ENCODE peak calls at places on chromosomes 2 and 18, in nine cellular contexts. One of them, this sample, is unnamed.

GRCh38 chr2:212832211-212833195 is 293.9 kb upstream of the ERBB4 start:
- DNase-seq in cardiac muscle cell: no peak
- DNase-seq in K562: no peak
- DNase-seq in brain microvascular endothelial cell: no peak
- DNase-seq in A549: no peak
- DNase-seq in A673: no peak
- DNase-seq in coronary artery: no peak
- DNase-seq in PC-3: no peak
- DNase-seq in hepatocyte: no peak
- DNase-seq in this sample: no peak

GRCh38 chr2:133504566-133505505 is 63.4 kb downstream of the NCKAP5 start:
- DNase-seq in cardiac muscle cell: peak
- DNase-seq in K562: no peak
- DNase-seq in brain microvascular endothelial cell: peak
- DNase-seq in A549: peak
- DNase-seq in A673: peak
- DNase-seq in coronary artery: no peak
- DNase-seq in PC-3: peak
- DNase-seq in hepatocyte: no peak
- DNase-seq in this sample: peak

GRCh38 chr2:86781363-86781762 is 9.3 kb downstream of the CD8A start:
- DNase-seq in cardiac muscle cell: no peak
- DNase-seq in K562: no peak
- DNase-seq in brain microvascular endothelial cell: no peak
- DNase-seq in A549: no peak
- DNase-seq in A673: no peak
- DNase-seq in coronary artery: no peak
- DNase-seq in PC-3: no peak
- DNase-seq in hepatocyte: no peak
- DNase-seq in this sample: no peak

GRCh38 chr2:14137643-14138042 is 494.9 kb upstream of the LRATD1 start:
- DNase-seq in cardiac muscle cell: peak
- DNase-seq in K562: no peak
- DNase-seq in brain microvascular endothelial cell: no peak
- DNase-seq in A549: peak
- DNase-seq in A673: no peak
- DNase-seq in coronary artery: no peak
- DNase-seq in PC-3: peak
- DNase-seq in hepatocyte: peak
- DNase-seq in this sample: no peak

GRCh38 chr2:39530423-39530866 is 93.4 kb upstream of the MAP4K3 start:
- DNase-seq in cardiac muscle cell: no peak
- DNase-seq in K562: no peak
- DNase-seq in brain microvascular endothelial cell: peak
- DNase-seq in A549: no peak
- DNase-seq in A673: peak
- DNase-seq in coronary artery: no peak
- DNase-seq in PC-3: peak
- DNase-seq in hepatocyte: no peak
- DNase-seq in this sample: no peak

GRCh38 chr2:190569994-190570755 is 35.7 kb upstream of the NEMP2 start:
- DNase-seq in cardiac muscle cell: no peak
- DNase-seq in K562: no peak
- DNase-seq in brain microvascular endothelial cell: no peak
- DNase-seq in A549: no peak
- DNase-seq in A673: no peak
- DNase-seq in coronary artery: no peak
- DNase-seq in PC-3: no peak
- DNase-seq in hepatocyte: no peak
- DNase-seq in this sample: no peak

GRCh38 chr2:120587326-120587996 is 148.2 kb upstream of the GLI2 start:
- DNase-seq in cardiac muscle cell: no peak
- DNase-seq in K562: no peak
- DNase-seq in brain microvascular endothelial cell: no peak
- DNase-seq in A549: no peak
- DNase-seq in A673: no peak
- DNase-seq in coronary artery: no peak
- DNase-seq in PC-3: no peak
- DNase-seq in hepatocyte: no peak
- DNase-seq in this sample: no peak

GRCh38 chr2:126935774-126936173 is 37.1 kb downstream of the TEX51 start:
- DNase-seq in cardiac muscle cell: no peak
- DNase-seq in K562: no peak
- DNase-seq in brain microvascular endothelial cell: no peak
- DNase-seq in A549: no peak
- DNase-seq in A673: no peak
- DNase-seq in coronary artery: no peak
- DNase-seq in PC-3: no peak
- DNase-seq in hepatocyte: no peak
- DNase-seq in this sample: no peak

GRCh38 chr2:161788175-161788574 is 164.0 kb downstream of the SLC4A10 start:
- DNase-seq in cardiac muscle cell: no peak
- DNase-seq in K562: no peak
- DNase-seq in brain microvascular endothelial cell: no peak
- DNase-seq in A549: no peak
- DNase-seq in A673: no peak
- DNase-seq in coronary artery: no peak
- DNase-seq in PC-3: no peak
- DNase-seq in hepatocyte: no peak
- DNase-seq in this sample: no peak

DNA sequence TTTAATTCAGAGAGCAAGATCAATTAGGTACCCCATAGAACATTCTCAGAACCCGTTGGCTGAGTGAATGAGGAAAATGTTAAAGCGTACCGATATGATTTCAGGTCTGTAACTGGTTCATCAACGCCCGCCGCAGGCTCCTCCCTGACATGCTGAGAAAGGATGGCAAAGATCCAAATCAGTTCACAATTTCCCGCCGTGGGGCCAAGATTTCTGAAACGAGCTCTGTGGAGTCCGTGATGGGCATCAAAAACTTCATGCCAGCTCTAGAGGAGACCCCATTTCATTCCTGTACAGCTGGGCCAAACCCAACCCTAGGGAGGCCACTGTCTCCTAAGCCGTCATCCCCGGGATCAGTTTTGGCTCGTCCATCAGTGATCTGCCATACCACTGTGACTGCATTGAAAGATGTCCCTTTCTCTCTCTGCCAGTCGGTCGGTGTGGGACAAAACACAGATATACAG is 7.3 kb downstream of the TGIF1 start:
- DNase-seq in cardiac muscle cell: no peak
- DNase-seq in K562: no peak
- DNase-seq in brain microvascular endothelial cell: no peak
- DNase-seq in A549: peak
- DNase-seq in A673: peak
- DNase-seq in coronary artery: no peak
- DNase-seq in PC-3: no peak
- DNase-seq in hepatocyte: no peak
- DNase-seq in this sample: no peak
- H3K27ac ChIP-seq in cardiac muscle cell: peak
- H3K27ac ChIP-seq in K562: no peak
- H3K27ac ChIP-seq in brain microvascular endothelial cell: no peak
- H3K27ac ChIP-seq in A549: peak
- H3K27ac ChIP-seq in A673: peak
- H3K27ac ChIP-seq in coronary artery: no peak
- H3K27ac ChIP-seq in PC-3: peak
- H3K27ac ChIP-seq in hepatocyte: peak
- H3K27ac ChIP-seq in this sample: peak

DNA sequence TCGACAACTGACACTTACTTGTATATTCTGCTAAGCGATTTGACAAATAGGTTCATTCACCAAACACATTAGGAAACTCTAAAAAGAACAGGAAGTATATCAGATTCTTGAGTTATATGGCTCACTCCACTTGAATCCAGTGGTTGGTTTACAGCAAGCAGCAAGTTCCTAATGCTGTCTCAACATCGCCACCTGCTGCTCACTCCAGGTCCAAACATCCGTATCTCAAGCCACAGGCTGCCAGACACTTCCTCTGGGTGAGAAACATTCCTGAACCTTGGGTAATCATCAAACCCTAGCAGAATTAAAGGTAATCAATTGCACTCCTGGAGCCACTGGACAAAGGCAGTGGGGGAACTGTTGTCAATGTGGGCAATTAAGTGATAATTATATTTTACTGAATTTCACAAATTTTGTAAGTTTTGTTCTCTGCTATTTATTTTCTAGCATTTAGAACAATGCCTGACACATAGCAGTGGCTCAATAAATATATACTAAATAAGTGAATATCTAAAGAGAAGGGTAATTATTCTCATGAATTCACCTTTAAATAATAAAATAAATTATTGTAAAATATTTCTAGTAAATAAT is 107.1 kb upstream of the TTN start:
- DNase-seq in cardiac muscle cell: peak
- DNase-seq in K562: peak
- DNase-seq in brain microvascular endothelial cell: peak
- DNase-seq in A549: peak
- DNase-seq in A673: peak
- DNase-seq in coronary artery: peak
- DNase-seq in PC-3: peak
- DNase-seq in hepatocyte: peak
- DNase-seq in this sample: peak
- H3K27ac ChIP-seq in cardiac muscle cell: no peak
- H3K27ac ChIP-seq in K562: no peak
- H3K27ac ChIP-seq in brain microvascular endothelial cell: no peak
- H3K27ac ChIP-seq in A549: no peak
- H3K27ac ChIP-seq in A673: no peak
- H3K27ac ChIP-seq in coronary artery: no peak
- H3K27ac ChIP-seq in PC-3: no peak
- H3K27ac ChIP-seq in hepatocyte: no peak
- H3K27ac ChIP-seq in this sample: no peak

GRCh38 chr2:241857041-241857541 is 1.6 kb downstream of the PDCD1 start:
- DNase-seq in cardiac muscle cell: no peak
- DNase-seq in K562: no peak
- DNase-seq in brain microvascular endothelial cell: no peak
- DNase-seq in A549: no peak
- DNase-seq in A673: no peak
- DNase-seq in coronary artery: no peak
- DNase-seq in PC-3: no peak
- DNase-seq in hepatocyte: no peak
- DNase-seq in this sample: no peak

GRCh38 chr2:241857572-241858121 is 1.0 kb downstream of the PDCD1 start:
- DNase-seq in cardiac muscle cell: no peak
- DNase-seq in K562: no peak
- DNase-seq in brain microvascular endothelial cell: no peak
- DNase-seq in A549: no peak
- DNase-seq in A673: no peak
- DNase-seq in coronary artery: no peak
- DNase-seq in PC-3: no peak
- DNase-seq in hepatocyte: no peak
- DNase-seq in this sample: no peak

GRCh38 chr2:241859017-241859435 is 332 bp upstream of the PDCD1 start:
- DNase-seq in cardiac muscle cell: no peak
- DNase-seq in K562: peak
- DNase-seq in brain microvascular endothelial cell: no peak
- DNase-seq in A549: no peak
- DNase-seq in A673: no peak
- DNase-seq in coronary artery: no peak
- DNase-seq in PC-3: no peak
- DNase-seq in hepatocyte: no peak
- DNase-seq in this sample: no peak

GRCh38 chr2:241859436-241860183 is 916 bp upstream of the PDCD1 start:
- DNase-seq in cardiac muscle cell: no peak
- DNase-seq in K562: peak
- DNase-seq in brain microvascular endothelial cell: no peak
- DNase-seq in A549: no peak
- DNase-seq in A673: peak
- DNase-seq in coronary artery: no peak
- DNase-seq in PC-3: no peak
- DNase-seq in hepatocyte: no peak
- DNase-seq in this sample: no peak

DNA sequence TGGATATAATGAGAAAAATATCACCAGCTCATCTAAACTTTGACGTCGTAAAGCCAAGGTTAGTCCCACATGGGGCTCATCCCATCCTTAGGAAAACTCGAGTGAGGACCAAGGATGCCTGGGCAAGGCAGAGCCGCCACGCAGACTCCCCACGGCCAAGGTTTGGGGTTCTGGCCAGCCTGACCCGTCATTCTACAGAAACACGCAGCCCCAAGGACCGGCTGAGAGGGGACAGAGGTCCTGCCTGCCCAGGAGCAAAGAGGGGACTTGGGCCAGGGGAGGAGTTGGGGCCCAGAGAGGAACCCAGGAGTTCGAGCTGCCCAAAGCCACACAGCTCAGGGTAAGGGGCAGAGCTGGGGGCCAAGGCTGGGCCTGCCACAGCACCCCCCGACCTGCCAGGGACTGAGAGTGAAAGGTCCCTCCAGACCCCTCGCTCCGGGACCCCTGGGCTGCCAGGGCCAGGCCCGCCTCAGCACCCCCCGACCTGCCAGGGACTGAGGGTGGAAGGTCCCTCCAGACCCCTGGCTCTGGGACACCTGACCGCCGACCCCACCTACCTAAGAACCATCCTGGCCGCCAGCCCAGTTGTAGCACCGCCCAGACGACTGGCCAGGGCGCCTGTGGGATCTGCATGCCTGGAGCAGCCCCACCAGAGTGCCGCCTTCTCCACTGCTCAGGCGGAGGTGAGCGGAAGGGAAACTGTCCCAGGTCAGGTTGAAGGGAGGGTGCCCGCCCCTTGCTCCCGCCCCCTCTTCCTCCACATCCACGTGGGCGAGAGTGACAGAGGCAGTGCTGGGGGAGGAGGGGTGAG is at the start of gene PDCD1:
- DNase-seq in cardiac muscle cell: peak
- DNase-seq in K562: peak
- DNase-seq in brain microvascular endothelial cell: no peak
- DNase-seq in A549: no peak
- DNase-seq in A673: no peak
- DNase-seq in coronary artery: no peak
- DNase-seq in PC-3: no peak
- DNase-seq in hepatocyte: no peak
- DNase-seq in this sample: no peak
- H3K27ac ChIP-seq in cardiac muscle cell: no peak
- H3K27ac ChIP-seq in K562: no peak
- H3K27ac ChIP-seq in brain microvascular endothelial cell: no peak
- H3K27ac ChIP-seq in A549: no peak
- H3K27ac ChIP-seq in A673: peak
- H3K27ac ChIP-seq in coronary artery: peak
- H3K27ac ChIP-seq in PC-3: no peak
- H3K27ac ChIP-seq in hepatocyte: no peak
- H3K27ac ChIP-seq in this sample: no peak

GRCh38 chr2:219403861-219404260 is 14.3 kb upstream of the DES start:
- DNase-seq in cardiac muscle cell: no peak
- DNase-seq in K562: no peak
- DNase-seq in brain microvascular endothelial cell: no peak
- DNase-seq in A549: no peak
- DNase-seq in A673: no peak
- DNase-seq in coronary artery: no peak
- DNase-seq in PC-3: no peak
- DNase-seq in hepatocyte: no peak
- DNase-seq in this sample: no peak
- H3K27ac ChIP-seq in cardiac muscle cell: peak
- H3K27ac ChIP-seq in K562: no peak
- H3K27ac ChIP-seq in brain microvascular endothelial cell: no peak
- H3K27ac ChIP-seq in A549: no peak
- H3K27ac ChIP-seq in A673: no peak
- H3K27ac ChIP-seq in coronary artery: peak
- H3K27ac ChIP-seq in PC-3: no peak
- H3K27ac ChIP-seq in hepatocyte: no peak
- H3K27ac ChIP-seq in this sample: no peak